ENCODE peak calls at places on chromosomes 3 and 15, in seven cellular contexts. Q, G, A, X, D, W and I are unnamed samples.

GRCh38 chr3:167882057-167882667 is 146.6 kb downstream of the SERPINI1 start:
- DNase-seq in Q (peak; percentile 66), G (no peak), A (no peak), X (peak; percentile 46), D (peak; percentile 60), W (peak; percentile 58), I (no peak)

GRCh38 chr3:58899159-58899952 is 150.5 kb downstream of the CFAP20DC start:
- DNase-seq in Q (no peak), G (no peak), A (no peak), X (peak; percentile 26), D (no peak), W (no peak), I (peak; percentile 26)

GRCh38 chr15:78322243-78322642 is 17.9 kb upstream of the CRABP1 start:
- DNase-seq in Q (no peak), G (no peak), A (no peak), X (peak; percentile 69), D (peak; percentile 44), W (peak; percentile 45), I (peak; percentile 50)

GRCh38 chr3:64240445-64240844 is 15.2 kb upstream of the PRICKLE2 start:
- DNase-seq in Q (no peak), G (no peak), A (no peak), X (peak; percentile 70), D (no peak), W (no peak), I (no peak)

GRCh38 chr3:112372396-112372795 is 39.4 kb downstream of the CD200 start:
- DNase-seq in Q (no peak), G (no peak), A (no peak), X (no peak), D (no peak), W (no peak), I (no peak)

GRCh38 chr3:64150527-64151238 is 74.6 kb downstream of the PRICKLE2 start:
- DNase-seq in Q (peak; percentile 93), G (no peak), A (no peak), X (no peak), D (peak; percentile 99), W (peak; percentile 99), I (no peak)

GRCh38 chr3:45940004-45940780 is 3.1 kb upstream of the CXCR6 start:
- DNase-seq in Q (peak; percentile 95), G (no peak), A (no peak), X (peak; percentile 29), D (no peak), W (no peak), I (no peak)

GRCh38 chr3:64501298-64501906 is 186.4 kb downstream of the ADAMTS9 start:
- DNase-seq in Q (no peak), G (no peak), A (no peak), X (no peak), D (peak; percentile 97), W (peak; percentile 97), I (no peak)

GRCh38 chr3:62686916-62687315 is 188.3 kb downstream of the CADPS start:
- DNase-seq in Q (no peak), G (no peak), A (no peak), X (no peak), D (no peak), W (no peak), I (no peak)

GRCh38 chr15:44541282-44541958 is 4.5 kb downstream of the EIF3J start:
- DNase-seq in Q (peak; percentile 33), G (no peak), A (no peak), X (no peak), D (peak; percentile 90), W (peak; percentile 78), I (no peak)

GRCh38 chr15:26875476-26875850 is 8.6 kb downstream of the GABRA5 start:
- DNase-seq in Q (no peak), G (no peak), A (no peak), X (no peak), D (no peak), W (no peak), I (no peak)

GRCh38 chr15:74598126-74598842 is 17.4 kb upstream of the CLK3 start:
- DNase-seq in Q (peak; percentile 83), G (peak; percentile 69), A (peak; percentile 62), X (peak; percentile 86), D (peak; percentile 81), W (no peak), I (peak; percentile 93)

GRCh38 chr15:48177383-48177874 is 666 bp downstream of the MYEF2 start:
- DNase-seq in Q (no peak), G (no peak), A (no peak), X (peak; percentile 55), D (peak; percentile 62), W (peak; percentile 75), I (no peak)

GRCh38 chr3:17937081-17937480 is 194.7 kb upstream of the TBC1D5 start:
- DNase-seq in Q (no peak), G (no peak), A (no peak), X (no peak), D (no peak), W (no peak), I (no peak)

GRCh38 chr3:15081960-15082664 is 16.8 kb downstream of the RBSN start:
- DNase-seq in Q (peak; percentile 43), G (no peak), A (no peak), X (no peak), D (peak; percentile 59), W (peak; percentile 78), I (no peak)

GRCh38 chr3:16286672-16287604 is 21.9 kb downstream of the OXNAD1 start:
- DNase-seq in Q (no peak), G (no peak), A (no peak), X (no peak), D (no peak), W (no peak), I (no peak)

GRCh38 chr3:177483182-177483967 is 286.1 kb upstream of the TBL1XR1 start:
- DNase-seq in Q (peak; percentile 43), G (no peak), A (no peak), X (peak; percentile 88), D (no peak), W (no peak), I (peak; percentile 69)

GRCh38 chr3:196322-197153 is at the start of gene CHL1:
- DNase-seq in Q (no peak), G (peak; percentile 47), A (no peak), X (peak; percentile 56), D (no peak), W (no peak), I (peak; percentile 56)

GRCh38 chr3:131543714-131544113 is 40.9 kb upstream of the MRPL3 start:
- DNase-seq in Q (peak; percentile 41), G (no peak), A (no peak), X (peak; percentile 55), D (peak; percentile 84), W (peak; percentile 64), I (peak; percentile 28)

GRCh38 chr3:126438186-126438585 is 37.5 kb downstream of the ZXDC start:
- DNase-seq in Q (no peak), G (no peak), A (no peak), X (no peak), D (no peak), W (no peak), I (peak; percentile 16)

GRCh38 chr3:43620953-43621405 is 832 bp downstream of the ANO10 start:
- DNase-seq in Q (peak; percentile 27), G (no peak), A (no peak), X (peak; percentile 31), D (peak; percentile 22), W (peak; percentile 41), I (no peak)

GRCh38 chr3:82376883-82377282 is 615.4 kb upstream of the GBE1 start:
- DNase-seq in Q (no peak), G (peak; percentile 24), A (no peak), X (peak; percentile 60), D (no peak), W (no peak), I (no peak)

GRCh38 chr3:101950510-101950909 is 101.2 kb downstream of the NFKBIZ start:
- DNase-seq in Q (no peak), G (no peak), A (no peak), X (no peak), D (peak; percentile 81), W (peak; percentile 99), I (no peak)

GRCh38 chr3:159804726-159805410 is 183.8 kb upstream of the IL12A start:
- DNase-seq in Q (peak; percentile 92), G (peak; percentile 64), A (peak; percentile 49), X (peak; percentile 94), D (peak; percentile 92), W (peak; percentile 92), I (peak; percentile 82)

GRCh38 chr3:77906102-77906709 is 866.3 kb downstream of the ROBO2 start:
- DNase-seq in Q (no peak), G (no peak), A (no peak), X (no peak), D (no peak), W (no peak), I (no peak)
- H3K23ac ChIP-seq in Q (no peak overlapping the region), G (no peak overlapping the region), A (no peak overlapping the region), X (no peak overlapping the region), D (no peak overlapping the region), W (no peak overlapping the region), I (no peak overlapping the region)

DNA sequence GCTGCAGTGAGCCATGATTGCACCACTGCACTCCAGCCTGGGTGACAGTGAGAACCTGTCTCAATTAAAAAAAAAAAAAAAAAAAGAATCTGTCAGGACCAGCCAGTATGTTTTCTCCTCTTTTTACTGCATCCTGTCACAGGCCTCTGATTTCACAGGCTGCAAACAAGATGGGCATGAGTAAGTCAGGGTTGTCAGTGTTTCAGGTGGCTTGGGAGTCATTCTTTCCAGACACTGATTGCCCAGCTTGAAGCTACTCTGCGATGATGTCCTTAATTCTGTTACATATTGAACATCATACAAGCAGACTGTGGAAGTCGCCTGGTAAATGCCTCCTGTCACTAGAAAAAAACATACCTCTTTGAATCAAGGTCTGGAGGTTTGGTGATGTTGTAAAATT is 18.8 kb downstream of the DIS3L start:
- DNase-seq in Q (no peak), G (no peak), A (no peak), X (no peak), D (no peak), W (no peak), I (no peak)
- H3K23ac ChIP-seq in Q (no peak overlapping the region), G (no peak overlapping the region), A (no peak overlapping the region), X (no peak overlapping the region), D (no peak overlapping the region), W (no peak overlapping the region), I (no peak overlapping the region)

DNA sequence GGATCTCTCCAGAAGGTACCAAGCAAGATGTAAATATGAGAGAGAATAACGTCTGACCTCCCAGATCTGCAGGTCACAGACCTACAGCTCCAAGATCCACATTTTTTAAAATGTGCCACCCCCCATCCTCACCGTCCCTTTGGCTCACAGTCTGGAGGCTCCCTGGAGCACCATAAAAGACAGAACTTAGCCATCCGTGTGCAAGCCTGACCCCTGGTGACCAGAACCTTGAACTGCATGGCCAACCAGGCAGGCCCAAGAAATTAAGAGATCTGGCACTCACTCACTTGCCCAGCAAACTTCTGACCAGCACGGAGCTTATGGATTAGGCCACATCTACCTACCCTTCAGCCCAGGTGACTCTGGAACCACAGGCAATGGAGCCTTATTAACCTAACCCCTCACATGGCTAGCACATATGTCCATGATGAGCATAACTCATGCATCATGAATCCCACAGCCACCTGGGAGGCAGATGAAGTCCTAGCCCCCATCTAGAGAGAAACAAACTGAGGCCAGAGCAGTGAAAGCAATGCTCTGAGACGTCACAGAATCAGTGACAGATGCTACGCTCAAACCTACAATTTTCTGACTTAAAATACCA is 275.3 kb downstream of the UACA start:
- DNase-seq in Q (peak; percentile 92), G (peak; percentile 73), A (no peak), X (peak; percentile 71), D (peak; percentile 67), W (peak; percentile 67), I (peak; percentile 75)
- H3K23ac ChIP-seq in Q (no peak overlapping the region), G (no peak overlapping the region), A (no peak overlapping the region), X (no peak overlapping the region), D (no peak overlapping the region), W (no peak overlapping the region), I (no peak overlapping the region)

DNA sequence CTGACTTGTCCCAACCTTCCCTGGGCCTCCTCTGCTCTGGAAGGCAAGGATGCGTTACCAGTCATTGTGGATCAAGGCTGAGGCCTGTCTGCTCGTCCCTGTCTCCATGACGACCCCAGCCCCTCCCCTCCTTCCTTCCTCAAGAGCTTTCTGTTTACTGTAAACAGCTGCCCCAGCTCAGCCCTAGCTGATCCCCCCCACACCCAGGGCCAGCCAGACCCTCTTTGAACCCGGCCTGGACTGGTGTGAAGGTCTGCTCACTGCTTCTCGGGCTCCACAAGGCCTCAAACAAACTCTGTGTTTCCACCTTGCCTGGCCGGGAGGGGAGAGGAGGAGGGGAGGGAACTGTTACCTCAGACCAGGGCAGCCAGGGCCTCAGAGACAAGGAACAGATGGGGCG is 16.9 kb downstream of the VPS18 start:
- DNase-seq in Q (no peak), G (no peak), A (no peak), X (peak; percentile 96), D (no peak), W (peak; percentile 69), I (peak; percentile 87)
- H3K23ac ChIP-seq in Q (no peak overlapping the region), G (peak overlapping the region; percentile 10), A (no peak overlapping the region), X (no peak overlapping the region), D (no peak overlapping the region), W (no peak overlapping the region), I (no peak overlapping the region)